ENCODE peak calls at places on chromosomes 5 and 9, in nine cellular contexts. V, R, D, P, L, C, J, G and Q are unnamed samples.

GRCh38 chr5:149828161-149829011 is 98.3 kb downstream of the PPARGC1B start:
- DNase-seq in V (peak; percentile 77), R (peak; percentile 82), D (peak; percentile 82), P (peak; percentile 97), L (peak; percentile 87), C (peak; percentile 93), J (no peak), G (peak; percentile 87), Q (peak; percentile 87)

GRCh38 chr9:37909326-37909725 is 5.4 kb upstream of the SLC25A51 start:
- DNase-seq in V (no peak), R (no peak), D (no peak), P (no peak), L (no peak), C (no peak), J (no peak), G (no peak), Q (no peak)

GRCh38 chr9:121998513-121999049 is 94.5 kb downstream of the TTLL11 start:
- DNase-seq in V (no peak), R (no peak), D (no peak), P (no peak), L (no peak), C (no peak), J (no peak), G (no peak), Q (no peak)

GRCh38 chr5:41793156-41793770 is 77.0 kb downstream of the OXCT1 start:
- DNase-seq in V (peak; percentile 70), R (no peak), D (no peak), P (peak; percentile 74), L (no peak), C (no peak), J (no peak), G (no peak), Q (no peak)

GRCh38 chr9:31950756-31951155 is 433.7 kb upstream of the ACO1 start:
- DNase-seq in V (no peak), R (no peak), D (no peak), P (no peak), L (no peak), C (no peak), J (no peak), G (no peak), Q (no peak)

GRCh38 chr9:75891277-75892167 is 1.0 kb downstream of the PCSK5 start:
- DNase-seq in V (peak; percentile 19), R (peak; percentile 43), D (peak; percentile 31), P (peak; percentile 49), L (peak; percentile 17), C (peak; percentile 60), J (no peak), G (peak; percentile 17), Q (peak; percentile 54)

GRCh38 chr9:92404437-92404836 is at the start of gene OGN:
- DNase-seq in V (no peak), R (no peak), D (no peak), P (peak; percentile 53), L (no peak), C (no peak), J (no peak), G (no peak), Q (no peak)

GRCh38 chr5:37005946-37006540 is 129.5 kb downstream of the NIPBL start:
- DNase-seq in V (peak; percentile 6), R (no peak), D (no peak), P (peak; percentile 55), L (no peak), C (no peak), J (no peak), G (no peak), Q (no peak)

GRCh38 chr9:20624201-20625002 is 2.1 kb upstream of the MLLT3 start:
- DNase-seq in V (peak; percentile 62), R (peak; percentile 25), D (peak; percentile 54), P (peak; percentile 86), L (peak; percentile 19), C (peak; percentile 85), J (no peak), G (peak; percentile 47), Q (peak; percentile 52)

GRCh38 chr5:156491766-156492165 is 164.8 kb downstream of the SGCD start:
- DNase-seq in V (no peak), R (no peak), D (no peak), P (no peak), L (no peak), C (no peak), J (no peak), G (no peak), Q (no peak)

GRCh38 chr5:148855249-148856008 is 29.0 kb downstream of the ADRB2 start:
- DNase-seq in V (no peak), R (no peak), D (no peak), P (no peak), L (no peak), C (no peak), J (no peak), G (no peak), Q (no peak)

GRCh38 chr5:169116961-169117461 is 183.9 kb downstream of the SLIT3 start:
- DNase-seq in V (no peak), R (no peak), D (no peak), P (no peak), L (no peak), C (peak; percentile 49), J (no peak), G (peak; percentile 12), Q (no peak)

GRCh38 chr5:91848453-91848852 is 465.3 kb upstream of the ARRDC3 start:
- DNase-seq in V (peak; percentile 95), R (no peak), D (no peak), P (peak; percentile 45), L (no peak), C (no peak), J (no peak), G (no peak), Q (no peak)

GRCh38 chr5:116524966-116525365 is 49.7 kb downstream of the SEMA6A start:
- DNase-seq in V (no peak), R (no peak), D (no peak), P (no peak), L (no peak), C (no peak), J (no peak), G (no peak), Q (no peak)

DNA sequence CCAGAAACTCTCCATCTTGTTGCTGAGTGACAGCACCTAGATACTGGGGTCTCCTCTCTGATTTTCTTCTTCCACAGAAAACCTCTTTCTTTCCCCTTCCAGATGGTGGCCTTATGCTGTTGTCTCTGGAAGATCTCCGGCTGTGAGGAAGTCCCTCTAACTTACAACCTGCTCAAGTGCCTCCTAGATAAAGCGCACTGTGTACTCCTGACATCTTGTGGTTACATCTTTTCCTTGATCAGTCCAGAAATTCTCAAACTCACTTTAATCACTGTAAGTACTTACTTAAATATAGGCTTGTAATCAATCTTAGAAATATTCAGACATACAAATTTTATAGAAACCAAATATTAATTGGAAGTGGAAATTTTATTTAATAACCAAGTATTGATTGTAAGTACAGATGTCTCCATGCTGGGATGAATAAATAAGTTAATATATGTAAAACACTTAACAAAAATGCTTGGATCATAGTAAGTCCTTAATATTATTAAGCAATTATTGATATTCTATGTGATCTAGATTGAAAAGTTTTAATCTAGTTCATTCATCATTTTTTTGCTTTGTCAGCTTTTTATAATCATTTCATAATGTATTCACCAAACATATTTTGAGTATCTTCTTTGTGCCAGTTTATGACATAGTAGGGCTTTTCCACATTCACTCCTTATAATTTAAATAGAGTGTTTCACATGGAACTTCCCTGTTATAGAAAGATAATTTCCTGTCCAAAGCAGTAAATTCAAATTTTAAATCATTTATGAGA is 1381.4 kb upstream of the CDH6 start:
- DNase-seq in V (no peak), R (no peak), D (no peak), P (no peak), L (no peak), C (peak; percentile 52), J (no peak), G (peak; percentile 39), Q (no peak)
- TF ChIP-seq CTCF in V (no peak), R (no peak), D (no peak), P (no peak), L (no peak), C (peak; percentile 53), J (no peak), G (peak; percentile 48), Q (no peak)

DNA sequence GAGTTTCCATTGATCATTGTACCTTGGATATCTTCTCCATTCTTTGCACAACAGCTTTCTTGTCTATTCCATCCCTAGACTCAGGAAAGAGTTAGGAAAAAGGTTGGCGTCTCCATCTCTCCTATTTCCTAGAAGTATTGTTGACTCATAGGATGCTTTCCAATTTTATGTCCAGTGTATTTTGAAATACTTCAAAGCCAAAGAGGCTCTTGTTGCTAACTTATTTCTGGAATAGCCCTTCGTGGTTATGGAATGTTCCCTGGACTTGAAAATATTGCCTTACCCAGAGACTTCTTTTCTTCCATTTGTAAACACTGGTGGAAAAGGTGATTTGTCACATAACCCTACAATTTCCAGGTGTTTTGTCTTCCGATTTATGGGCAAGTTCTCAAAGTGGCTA is 402.3 kb upstream of the ZNF608 start:
- DNase-seq in V (peak; percentile 26), R (no peak), D (no peak), P (peak; percentile 71), L (no peak), C (no peak), J (no peak), G (no peak), Q (no peak)
- H3K4me3 ChIP-seq in V (no peak overlapping the region), R (no peak overlapping the region), D (no peak overlapping the region), P (no peak overlapping the region), L (no peak overlapping the region), C (no peak overlapping the region), J (no peak overlapping the region), G (no peak overlapping the region), Q (no peak overlapping the region)

GRCh38 chr9:125888220-125888619 is 141.0 kb downstream of the PBX3 start:
- DNase-seq in V (peak; percentile 69), R (no peak), D (no peak), P (peak; percentile 21), L (no peak), C (peak; percentile 75), J (no peak), G (no peak), Q (no peak)
- H3K27ac ChIP-seq in V (peak overlapping the region; percentile 1), R (no peak overlapping the region), D (peak overlapping the region; percentile 34), P (no peak overlapping the region), L (no peak overlapping the region), C (no peak overlapping the region), J (peak overlapping the region; percentile 12), G (no peak overlapping the region), Q (no peak overlapping the region)

GRCh38 chr5:124725040-124725434 is 21.4 kb downstream of the ZNF608 start:
- DNase-seq in V (no peak), R (no peak), D (no peak), P (no peak), L (no peak), C (no peak), J (no peak), G (no peak), Q (no peak)
- TF ChIP-seq CTCF in V (no peak), R (no peak), D (no peak), P (no peak), L (no peak), C (peak; percentile 38), J (no peak), G (peak; percentile 21), Q (no peak)

GRCh38 chr5:180100621-180101450 is 29.3 kb upstream of the RNF130 start:
- DNase-seq in V (no peak), R (no peak), D (no peak), P (no peak), L (no peak), C (no peak), J (no peak), G (no peak), Q (no peak)
- H3K4me3 ChIP-seq in V (no peak overlapping the region), R (no peak overlapping the region), D (no peak overlapping the region), P (no peak overlapping the region), L (no peak overlapping the region), C (no peak overlapping the region), J (no peak overlapping the region), G (no peak overlapping the region), Q (no peak overlapping the region)